ENCODE peak calls at places on chromosome 10, in four cellular contexts. W is NCI-H1930, T is mesendoderm, J is colonic mucosa. B is an unnamed sample.

GRCh38 chr10:88062798-88063472 is 199.5 kb downstream of the PTEN start:
- DNase-seq in T (no peak), J (no peak), W (no peak), B (no peak)

GRCh38 chr10:80182986-80183385 is 22.4 kb downstream of the ANXA11 start:
- DNase-seq in J (no peak), T (no peak), W (no peak), B (no peak)

GRCh38 chr10:5809541-5810154 is 3.6 kb downstream of the GDI2 start:
- DNase-seq in W (no peak), J (no peak), T (no peak), B (no peak)

GRCh38 chr10:113563306-113564088 is 10.6 kb downstream of the HABP2 start:
- DNase-seq in W (peak; percentile 10), J (peak; percentile 84), T (peak; percentile 75), B (no peak)

GRCh38 chr10:10910634-10911033 is 107.0 kb upstream of the CELF2 start:
- DNase-seq in W (no peak), T (no peak), J (no peak), B (no peak)

GRCh38 chr10:44817961-44818649 is 93.0 kb upstream of the TMEM72 start:
- DNase-seq in W (no peak), J (no peak), T (no peak), B (peak; percentile 85)

GRCh38 chr10:71729023-71729649 is 9.6 kb upstream of the C10orf105 start:
- DNase-seq in T (no peak), J (peak; percentile 93), W (no peak), B (no peak)

GRCh38 chr10:119335671-119336353 is 128.4 kb downstream of the GRK5 start:
- DNase-seq in J (no peak), W (no peak), T (peak; percentile 40), B (no peak)

GRCh38 chr10:71251319-71251718 is 38.9 kb downstream of the UNC5B start:
- DNase-seq in J (no peak), W (no peak), T (no peak), B (no peak)

GRCh38 chr10:117823980-117824379 is 222.8 kb downstream of the RAB11FIP2 start:
- DNase-seq in J (no peak), W (no peak), T (no peak), B (no peak)

B was measured in esophagus muscularis mucosa.